ENCODE peak calls at places on chromosomes 12 and 14, in six cellular contexts. J is activated naive CD4-positive, alpha-beta T cell treated with anti-CD3 and anti-CD28 coated beads, Interleukin-2, amount 10 ng/mL, durations not matched to agents 7 days and 5 days; T is transverse colon; B is body of pancreas; Y is type B pancreatic cell; M is sciatic nerve. F is an unnamed sample.
A peak's percentile ranks its signal among the peaks of the same experiment; 100 is the strongest.

GRCh38 chr12:100871335-100871734 is 76.8 kb downstream of the ANO4 start:
- DNase-seq in M (no peak), B (no peak), J (no peak), Y (no peak), T (no peak), F (no peak)

GRCh38 chr12:62983594-62983993 is 48.6 kb upstream of the PPM1H start:
- DNase-seq in B (peak; percentile 32), T (no peak), J (no peak), Y (no peak), M (no peak), F (no peak)

GRCh38 chr12:53502983-53503728 is 2.1 kb downstream of the TARBP2 start:
- DNase-seq in T (no peak), M (no peak), Y (no peak), J (no peak), B (no peak), F (no peak)

GRCh38 chr12:53065975-53066593 is 13.1 kb downstream of the SPRYD3 start:
- DNase-seq in B (peak; percentile 83), M (peak; percentile 94), T (peak; percentile 83), J (peak; percentile 78), Y (no peak), F (no peak)

GRCh38 chr14:64755661-64756265 is 51.5 kb downstream of the PLEKHG3 start:
- DNase-seq in J (peak; percentile 58), T (peak; percentile 81), B (no peak), M (no peak), Y (no peak), F (no peak)

GRCh38 chr14:90599748-90600507 is 203.1 kb downstream of the CALM1 start:
- DNase-seq in Y (no peak), M (no peak), B (no peak), T (no peak), J (no peak), F (peak; percentile 26)

GRCh38 chr14:56189306-56189705 is 71.1 kb downstream of the PELI2 start:
- DNase-seq in J (no peak), M (no peak), T (no peak), Y (no peak), B (peak; percentile 36), F (no peak)

GRCh38 chr12:105921872-105922669 is 216.7 kb downstream of the NUAK1 start:
- DNase-seq in B (no peak), T (no peak), Y (no peak), M (no peak), J (no peak), F (no peak)

GRCh38 chr14:90697577-90698206 is 118.5 kb downstream of the TTC7B start:
- DNase-seq in Y (peak; percentile 79), B (peak; percentile 81), J (peak; percentile 82), T (peak; percentile 83), M (peak; percentile 92), F (peak; percentile 82)

GRCh38 chr14:105939810-105940508 is 413.6 kb downstream of the TMEM121 start:
- DNase-seq in M (no peak), T (no peak), Y (no peak), J (no peak), B (no peak), F (no peak)

GRCh38 chr12:85280138-85280983 is at the start of gene ALX1:
- DNase-seq in T (peak; percentile 9), B (no peak), Y (no peak), J (peak; percentile 19), M (peak; percentile 53), F (no peak)

GRCh38 chr12:89278169-89278568 is 74.1 kb downstream of the DUSP6 start:
- DNase-seq in T (no peak), M (no peak), B (no peak), Y (no peak), J (no peak), F (no peak)

GRCh38 chr12:3469711-3470110 is 21.3 kb upstream of the PRMT8 start:
- DNase-seq in B (no peak), T (no peak), J (no peak), M (no peak), Y (no peak), F (no peak)

GRCh38 chr14:68774771-68775613 is 17.9 kb downstream of the ZFP36L1 start:
- DNase-seq in Y (no peak), T (no peak), B (peak; percentile 17), J (peak; percentile 10), M (no peak), F (no peak)

GRCh38 chr12:58833844-58834243 is 86.5 kb downstream of the LRIG3 start:
- DNase-seq in J (no peak), B (no peak), Y (no peak), T (no peak), M (no peak), F (no peak)

GRCh38 chr12:124849382-124849781 is 14.3 kb downstream of the SCARB1 start:
- DNase-seq in J (no peak), M (no peak), T (peak; percentile 53), B (no peak), Y (no peak), F (no peak)

GRCh38 chr14:102509744-102510615 is at the start of gene ANKRD9:
- DNase-seq in M (peak; percentile 98), J (peak; percentile 92), B (peak; percentile 96), T (peak; percentile 97), Y (peak; percentile 96), F (peak; percentile 96)

GRCh38 chr12:94266796-94267529 is 118.6 kb downstream of the PLXNC1 start:
- DNase-seq in J (no peak), B (no peak), M (no peak), Y (no peak), T (no peak), F (no peak)